ENCODE peak calls at places on chromosome 7, in six cellular contexts. A is uterus, S is tibial nerve, F is Peyer's patch, B is A549, P is HepG2. R is an unnamed sample.

GRCh38 chr7:107924841-107925490 is 34.0 kb downstream of the DLD start:
- DNase-seq in F (no peak), S (no peak), P (no peak), A (no peak), B (no peak), R (no peak)

GRCh38 chr7:1049801-1050200 is 5.5 kb downstream of the GPR146 start:
- DNase-seq in S (no peak), F (no peak), P (no peak), B (no peak), A (no peak), R (no peak)

GRCh38 chr7:10412426-10413019 is 561.1 kb upstream of the PHF14 start:
- DNase-seq in F (no peak), B (peak; percentile 41), S (peak; percentile 42), P (peak; percentile 30), A (no peak), R (peak; percentile 2)

GRCh38 chr7:6615853-6616555 is 594 bp downstream of the ZNF853 start:
- DNase-seq in S (no peak), B (no peak), P (peak; percentile 24), A (no peak), F (no peak), R (no peak)

GRCh38 chr7:130987092-130987491 is 253.1 kb upstream of the KLF14 start:
- DNase-seq in A (no peak), F (no peak), B (peak; percentile 53), P (peak; percentile 37), S (no peak), R (no peak)

GRCh38 chr7:86257894-86258293 is 385.8 kb upstream of the GRM3 start:
- DNase-seq in P (no peak), A (no peak), B (no peak), S (no peak), F (no peak), R (no peak)

GRCh38 chr7:105718511-105718925 is 137.2 kb upstream of the EFCAB10 start:
- DNase-seq in S (no peak), A (no peak), P (no peak), B (no peak), F (no peak), R (no peak)

GRCh38 chr7:40733578-40733977 is 598.8 kb downstream of the SUGCT start:
- DNase-seq in B (no peak), S (no peak), A (no peak), F (no peak), P (peak; percentile 66), R (no peak)

GRCh38 chr7:37054631-37055300 is 330.5 kb upstream of the AOAH start:
- DNase-seq in S (no peak), F (no peak), B (no peak), A (no peak), P (no peak), R (no peak)

GRCh38 chr7:112495820-112496462 is 15.2 kb downstream of the LSMEM1 start:
- DNase-seq in A (peak; percentile 67), B (peak; percentile 69), F (peak; percentile 75), P (peak; percentile 48), S (peak; percentile 68), R (peak; percentile 19)

GRCh38 chr7:116216956-116217570 is 6.7 kb downstream of the TES start:
- DNase-seq in P (no peak), F (no peak), A (no peak), S (no peak), B (peak; percentile 39), R (no peak)

GRCh38 chr7:123440202-123440601 is 94.2 kb downstream of the IQUB start:
- DNase-seq in F (no peak), P (no peak), A (no peak), B (no peak), S (no peak), R (no peak)

GRCh38 chr7:91201731-91202130 is 62.5 kb upstream of the FZD1 start:
- DNase-seq in F (no peak), B (no peak), A (no peak), P (no peak), S (no peak), R (no peak)

GRCh38 chr7:140176811-140177702 is at the start of gene KDM7A:
- DNase-seq in A (peak; percentile 85), S (peak; percentile 74), P (peak; percentile 81), B (peak; percentile 89), F (peak; percentile 95), R (peak; percentile 84)

GRCh38 chr7:2261611-2262010 is 19.6 kb downstream of the NUDT1 start:
- DNase-seq in B (no peak), P (no peak), F (peak; percentile 74), S (no peak), A (no peak), R (no peak)

GRCh38 chr7:92613214-92613613 is 23.0 kb upstream of the FAM133B start:
- DNase-seq in F (no peak), P (no peak), A (no peak), B (no peak), S (no peak), R (no peak)

GRCh38 chr7:129224251-129225205 is at the start of gene AHCYL2:
- DNase-seq in F (peak; percentile 99), A (peak; percentile 97), B (peak; percentile 98), S (peak; percentile 92), P (peak; percentile 91), R (peak; percentile 87)
- TF ChIP-seq POLR2A in F (peak; percentile 17), A (peak; percentile 52), B (peak; percentile 76), S (peak; percentile 52), P (peak; percentile 68), R (peak; percentile 86)

GRCh38 chr7:39560398-39560797 is 5.8 kb upstream of the YAE1 start:
- DNase-seq in A (no peak), S (no peak), F (no peak), B (no peak), P (no peak), R (no peak)

GRCh38 chr7:39567294-39567693 is 1.1 kb downstream of the YAE1 start:
- DNase-seq in B (no peak), F (no peak), S (no peak), A (no peak), P (no peak), R (no peak)

GRCh38 chr7:39560997-39561396 is 5.2 kb upstream of the YAE1 start:
- DNase-seq in B (no peak), S (no peak), P (no peak), F (no peak), A (no peak), R (no peak)

GRCh38 chr7:39565538-39565937 is 666 bp upstream of the YAE1 start:
- DNase-seq in P (peak; percentile 24), B (no peak), S (no peak), A (no peak), F (no peak), R (no peak)

GRCh38 chr7:39566056-39566921 is at the start of gene YAE1:
- DNase-seq in F (peak; percentile 89), A (peak; percentile 66), S (peak; percentile 74), P (peak; percentile 64), B (peak; percentile 83), R (peak; percentile 96)
- TF ChIP-seq POLR2A in F (peak; percentile 71), A (peak; percentile 56), S (peak; percentile 53), P (peak; percentile 84), B (peak; percentile 92), R (peak; percentile 97)

DNA sequence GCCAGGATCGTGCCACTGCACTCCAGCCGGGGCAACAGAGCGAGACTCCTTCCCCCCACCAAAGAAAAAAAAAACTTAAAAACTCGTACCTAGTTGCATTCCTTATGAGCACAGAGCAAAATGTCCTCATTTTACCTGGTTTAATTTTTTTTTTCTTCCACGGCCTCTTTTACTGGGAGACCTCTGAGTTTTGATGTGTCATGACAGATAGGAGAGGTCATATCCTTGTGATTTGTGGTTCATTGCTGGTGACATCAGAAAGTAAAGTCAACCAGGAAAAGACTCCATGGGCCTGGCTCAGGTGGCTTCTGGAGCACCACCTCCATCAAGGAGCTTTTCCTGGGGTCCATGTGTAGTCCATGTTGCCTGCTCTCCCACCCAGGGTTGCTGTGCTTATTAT is 26.3 kb downstream of the GTF2I start:
- DNase-seq in P (no peak), B (no peak), S (no peak), F (no peak), A (no peak), R (no peak)
- TF ChIP-seq POLR2A in P (no peak), B (no peak), S (no peak), F (no peak), A (no peak), R (no peak)

GRCh38 chr7:94903971-94904370 is 3.4 kb upstream of the PPP1R9A start:
- DNase-seq in P (no peak), A (no peak), B (no peak), F (no peak), S (no peak), R (no peak)
- TF ChIP-seq POLR2A in P (no peak), A (no peak), B (no peak), F (no peak), S (no peak), R (no peak)

GRCh38 chr7:47310020-47310419 is 271.9 kb downstream of the TNS3 start:
- DNase-seq in S (no peak), P (no peak), B (no peak), A (no peak), F (no peak), R (no peak)
- TF ChIP-seq POLR2A in S (no peak), P (no peak), B (no peak), A (no peak), F (no peak), R (no peak)